ENCODE peak calls at places on chromosomes 13 and 19, in eight cellular contexts. One of them, this sample, is unnamed. For H3K4me1, the result is how much of the 10 kb centered on the place peaks cover.

GRCh38 chr13:104015646-104016396 is 949.6 kb upstream of the SLC10A2 start:
- DNase-seq in ovary: no peak
- DNase-seq in osteoblast: no peak
- DNase-seq in fibroblast of lung: peak
- DNase-seq in CD8-positive, alpha-beta memory T cell: no peak
- DNase-seq in tibial nerve: no peak
- DNase-seq in effector memory CD4-positive, alpha-beta T cell: no peak
- DNase-seq in Peyer's patch: no peak
- DNase-seq in this sample: no peak

GRCh38 chr13:68588623-68589022 is 1358.5 kb upstream of the PCDH9 start:
- DNase-seq in ovary: no peak
- DNase-seq in osteoblast: no peak
- DNase-seq in fibroblast of lung: no peak
- DNase-seq in CD8-positive, alpha-beta memory T cell: no peak
- DNase-seq in tibial nerve: no peak
- DNase-seq in effector memory CD4-positive, alpha-beta T cell: no peak
- DNase-seq in Peyer's patch: peak
- DNase-seq in this sample: no peak

GRCh38 chr13:26878465-26878864 is 117.9 kb upstream of the GPR12 start:
- DNase-seq in ovary: no peak
- DNase-seq in osteoblast: no peak
- DNase-seq in fibroblast of lung: no peak
- DNase-seq in CD8-positive, alpha-beta memory T cell: no peak
- DNase-seq in tibial nerve: no peak
- DNase-seq in effector memory CD4-positive, alpha-beta T cell: no peak
- DNase-seq in Peyer's patch: no peak
- DNase-seq in this sample: no peak

GRCh38 chr13:45156565-45157361 is 36.5 kb downstream of the GTF2F2 start:
- DNase-seq in ovary: no peak
- DNase-seq in osteoblast: peak
- DNase-seq in fibroblast of lung: no peak
- DNase-seq in CD8-positive, alpha-beta memory T cell: no peak
- DNase-seq in tibial nerve: no peak
- DNase-seq in effector memory CD4-positive, alpha-beta T cell: no peak
- DNase-seq in Peyer's patch: no peak
- DNase-seq in this sample: no peak

GRCh38 chr19:41801682-41802317 is 5.4 kb downstream of the CEACAM3 start:
- DNase-seq in ovary: no peak
- DNase-seq in osteoblast: no peak
- DNase-seq in fibroblast of lung: no peak
- DNase-seq in CD8-positive, alpha-beta memory T cell: no peak
- DNase-seq in tibial nerve: peak
- DNase-seq in effector memory CD4-positive, alpha-beta T cell: no peak
- DNase-seq in Peyer's patch: no peak
- DNase-seq in this sample: no peak

GRCh38 chr19:33428627-33429013 is 55.1 kb downstream of the CEBPG start:
- DNase-seq in ovary: no peak
- DNase-seq in osteoblast: peak
- DNase-seq in fibroblast of lung: no peak
- DNase-seq in CD8-positive, alpha-beta memory T cell: no peak
- DNase-seq in tibial nerve: no peak
- DNase-seq in effector memory CD4-positive, alpha-beta T cell: no peak
- DNase-seq in Peyer's patch: no peak
- DNase-seq in this sample: peak

GRCh38 chr13:49329831-49330545 is 82.3 kb downstream of the CDADC1 start:
- DNase-seq in ovary: peak
- DNase-seq in osteoblast: no peak
- DNase-seq in fibroblast of lung: peak
- DNase-seq in CD8-positive, alpha-beta memory T cell: no peak
- DNase-seq in tibial nerve: no peak
- DNase-seq in effector memory CD4-positive, alpha-beta T cell: no peak
- DNase-seq in Peyer's patch: no peak
- DNase-seq in this sample: no peak

GRCh38 chr19:46716672-46717033 is 261 bp downstream of the PRKD2 start:
- DNase-seq in ovary: no peak
- DNase-seq in osteoblast: peak
- DNase-seq in fibroblast of lung: no peak
- DNase-seq in CD8-positive, alpha-beta memory T cell: no peak
- DNase-seq in tibial nerve: no peak
- DNase-seq in effector memory CD4-positive, alpha-beta T cell: no peak
- DNase-seq in Peyer's patch: no peak
- DNase-seq in this sample: no peak

GRCh38 chr13:95920485-95920884 is 132.7 kb downstream of the UGGT2 start:
- DNase-seq in ovary: no peak
- DNase-seq in osteoblast: no peak
- DNase-seq in fibroblast of lung: peak
- DNase-seq in CD8-positive, alpha-beta memory T cell: no peak
- DNase-seq in tibial nerve: no peak
- DNase-seq in effector memory CD4-positive, alpha-beta T cell: no peak
- DNase-seq in Peyer's patch: no peak
- DNase-seq in this sample: no peak

GRCh38 chr19:53872762-53873161 is 5.1 kb downstream of the MYADM start:
- DNase-seq in ovary: no peak
- DNase-seq in osteoblast: peak
- DNase-seq in fibroblast of lung: no peak
- DNase-seq in CD8-positive, alpha-beta memory T cell: no peak
- DNase-seq in tibial nerve: no peak
- DNase-seq in effector memory CD4-positive, alpha-beta T cell: no peak
- DNase-seq in Peyer's patch: no peak
- DNase-seq in this sample: no peak

GRCh38 chr13:71874490-71874889 is 7.5 kb upstream of the DACH1 start:
- DNase-seq in ovary: no peak
- DNase-seq in osteoblast: no peak
- DNase-seq in fibroblast of lung: no peak
- DNase-seq in CD8-positive, alpha-beta memory T cell: no peak
- DNase-seq in tibial nerve: no peak
- DNase-seq in effector memory CD4-positive, alpha-beta T cell: no peak
- DNase-seq in Peyer's patch: no peak
- DNase-seq in this sample: no peak

GRCh38 chr13:43203781-43204180 is 180.4 kb downstream of the DNAJC15 start:
- DNase-seq in ovary: no peak
- DNase-seq in osteoblast: no peak
- DNase-seq in fibroblast of lung: no peak
- DNase-seq in CD8-positive, alpha-beta memory T cell: no peak
- DNase-seq in tibial nerve: no peak
- DNase-seq in effector memory CD4-positive, alpha-beta T cell: no peak
- DNase-seq in Peyer's patch: no peak
- DNase-seq in this sample: no peak

GRCh38 chr13:99540530-99540929 is 39.3 kb downstream of the TM9SF2 start:
- DNase-seq in ovary: no peak
- DNase-seq in osteoblast: no peak
- DNase-seq in fibroblast of lung: peak
- DNase-seq in CD8-positive, alpha-beta memory T cell: no peak
- DNase-seq in tibial nerve: no peak
- DNase-seq in effector memory CD4-positive, alpha-beta T cell: no peak
- DNase-seq in Peyer's patch: no peak
- DNase-seq in this sample: no peak

GRCh38 chr13:41709511-41709910 is 251.4 kb downstream of the VWA8 start:
- DNase-seq in ovary: no peak
- DNase-seq in osteoblast: no peak
- DNase-seq in fibroblast of lung: no peak
- DNase-seq in CD8-positive, alpha-beta memory T cell: no peak
- DNase-seq in tibial nerve: no peak
- DNase-seq in effector memory CD4-positive, alpha-beta T cell: no peak
- DNase-seq in Peyer's patch: no peak
- DNase-seq in this sample: no peak

GRCh38 chr13:45473627-45474026 is 8.9 kb downstream of the COG3 start:
- DNase-seq in ovary: no peak
- DNase-seq in osteoblast: no peak
- DNase-seq in fibroblast of lung: no peak
- DNase-seq in CD8-positive, alpha-beta memory T cell: no peak
- DNase-seq in tibial nerve: no peak
- DNase-seq in effector memory CD4-positive, alpha-beta T cell: peak
- DNase-seq in Peyer's patch: no peak
- DNase-seq in this sample: no peak

GRCh38 chr13:34376483-34376882 is 558.5 kb downstream of the RFC3 start:
- DNase-seq in ovary: no peak
- DNase-seq in osteoblast: no peak
- DNase-seq in fibroblast of lung: no peak
- DNase-seq in CD8-positive, alpha-beta memory T cell: no peak
- DNase-seq in tibial nerve: no peak
- DNase-seq in effector memory CD4-positive, alpha-beta T cell: no peak
- DNase-seq in Peyer's patch: no peak
- DNase-seq in this sample: no peak

GRCh38 chr13:95233026-95233635 is 68.1 kb downstream of the ABCC4 start:
- DNase-seq in ovary: no peak
- DNase-seq in osteoblast: no peak
- DNase-seq in fibroblast of lung: no peak
- DNase-seq in CD8-positive, alpha-beta memory T cell: no peak
- DNase-seq in tibial nerve: no peak
- DNase-seq in effector memory CD4-positive, alpha-beta T cell: no peak
- DNase-seq in Peyer's patch: no peak
- DNase-seq in this sample: no peak

GRCh38 chr19:7862413-7862951 is 11.7 kb downstream of the PRR36 start:
- DNase-seq in ovary: peak
- DNase-seq in osteoblast: peak
- DNase-seq in fibroblast of lung: peak
- DNase-seq in CD8-positive, alpha-beta memory T cell: peak
- DNase-seq in tibial nerve: no peak
- DNase-seq in effector memory CD4-positive, alpha-beta T cell: peak
- DNase-seq in Peyer's patch: peak
- DNase-seq in this sample: peak

DNA sequence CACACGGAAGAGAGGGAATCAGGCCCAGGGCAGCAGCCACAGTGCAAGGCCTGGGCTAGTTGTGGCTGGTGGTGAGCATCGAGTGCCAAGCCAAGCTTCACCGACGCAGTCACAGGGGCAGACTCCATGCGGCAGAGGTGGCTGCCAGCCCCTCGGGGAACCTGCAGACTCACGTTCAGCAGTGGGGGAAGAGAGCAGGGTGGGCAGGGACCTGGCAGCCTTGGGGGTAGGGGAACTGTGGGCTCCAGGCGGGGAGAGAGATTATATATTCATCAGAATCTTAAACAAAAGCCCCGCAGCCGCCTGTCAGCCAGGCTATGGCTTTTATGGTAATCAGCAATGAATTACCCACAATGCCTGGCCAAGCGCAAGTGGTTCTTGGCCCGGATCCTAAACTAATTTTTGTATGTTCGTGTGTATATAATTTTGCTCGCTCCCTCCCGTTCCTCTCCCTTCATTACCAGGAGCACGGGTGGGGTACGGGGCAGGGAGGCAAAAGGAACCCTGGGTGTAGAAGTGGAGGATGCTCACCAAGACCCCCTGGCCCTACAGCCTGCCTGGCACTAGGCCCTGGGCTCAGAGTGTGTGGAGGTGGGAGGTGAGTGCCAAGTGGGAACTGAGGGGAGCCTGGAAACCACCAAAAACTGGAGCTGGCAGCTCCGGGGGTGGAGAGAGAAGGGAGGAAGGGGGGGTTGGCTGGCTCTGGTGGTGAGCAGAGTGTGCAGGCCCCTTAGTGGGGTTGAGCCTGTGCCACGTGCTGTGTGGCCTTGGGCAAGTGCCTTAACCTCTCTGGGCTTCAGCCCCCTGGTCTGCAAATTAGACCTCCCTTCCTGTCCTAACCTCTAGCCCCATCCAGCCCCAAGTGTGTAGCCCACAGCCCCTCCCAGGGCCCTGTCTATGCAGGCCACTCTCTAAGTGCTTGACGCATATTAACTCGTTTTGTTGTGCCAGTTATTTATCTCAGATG is 31.9 kb downstream of the PTPRS start:
- DNase-seq in ovary: peak
- DNase-seq in osteoblast: peak
- DNase-seq in fibroblast of lung: peak
- DNase-seq in CD8-positive, alpha-beta memory T cell: no peak
- DNase-seq in tibial nerve: peak
- DNase-seq in effector memory CD4-positive, alpha-beta T cell: no peak
- DNase-seq in Peyer's patch: no peak
- DNase-seq in this sample: peak
- H3K27ac ChIP-seq in ovary: peak
- H3K27ac ChIP-seq in osteoblast: peak
- H3K27ac ChIP-seq in fibroblast of lung: peak
- H3K27ac ChIP-seq in CD8-positive, alpha-beta memory T cell: no peak
- H3K27ac ChIP-seq in tibial nerve: peak
- H3K27ac ChIP-seq in effector memory CD4-positive, alpha-beta T cell: no peak
- H3K27ac ChIP-seq in Peyer's patch: peak
- H3K27ac ChIP-seq in this sample: peak

GRCh38 chr19:32355309-32355708 is 9.9 kb downstream of the ZNF507 start:
- DNase-seq in ovary: no peak
- DNase-seq in osteoblast: no peak
- DNase-seq in fibroblast of lung: no peak
- DNase-seq in CD8-positive, alpha-beta memory T cell: no peak
- DNase-seq in tibial nerve: no peak
- DNase-seq in effector memory CD4-positive, alpha-beta T cell: no peak
- DNase-seq in Peyer's patch: no peak
- DNase-seq in this sample: no peak
- H3K4me1 ChIP-seq in ovary: under half
- H3K4me1 ChIP-seq in osteoblast: under half
- H3K4me1 ChIP-seq in fibroblast of lung: under half
- H3K4me1 ChIP-seq in CD8-positive, alpha-beta memory T cell: under half
- H3K4me1 ChIP-seq in tibial nerve: under half
- H3K4me1 ChIP-seq in effector memory CD4-positive, alpha-beta T cell: under half
- H3K4me1 ChIP-seq in Peyer's patch: under half
- H3K4me1 ChIP-seq in this sample: under half

GRCh38 chr19:18475762-18476331 is 37.9 kb upstream of the ISYNA1 start:
- DNase-seq in ovary: no peak
- DNase-seq in osteoblast: peak
- DNase-seq in fibroblast of lung: no peak
- DNase-seq in CD8-positive, alpha-beta memory T cell: no peak
- DNase-seq in tibial nerve: no peak
- DNase-seq in effector memory CD4-positive, alpha-beta T cell: no peak
- DNase-seq in Peyer's patch: no peak
- DNase-seq in this sample: no peak
- H3K27ac ChIP-seq in ovary: no peak
- H3K27ac ChIP-seq in osteoblast: no peak
- H3K27ac ChIP-seq in fibroblast of lung: no peak
- H3K27ac ChIP-seq in CD8-positive, alpha-beta memory T cell: peak
- H3K27ac ChIP-seq in tibial nerve: no peak
- H3K27ac ChIP-seq in effector memory CD4-positive, alpha-beta T cell: peak
- H3K27ac ChIP-seq in Peyer's patch: peak
- H3K27ac ChIP-seq in this sample: no peak

GRCh38 chr19:30273184-30273583 is 99.0 kb upstream of the ZNF536 start:
- DNase-seq in ovary: no peak
- DNase-seq in osteoblast: no peak
- DNase-seq in fibroblast of lung: no peak
- DNase-seq in CD8-positive, alpha-beta memory T cell: no peak
- DNase-seq in tibial nerve: no peak
- DNase-seq in effector memory CD4-positive, alpha-beta T cell: no peak
- DNase-seq in Peyer's patch: no peak
- DNase-seq in this sample: no peak

GRCh38 chr19:30278882-30279254 is 93.3 kb upstream of the ZNF536 start:
- DNase-seq in ovary: no peak
- DNase-seq in osteoblast: no peak
- DNase-seq in fibroblast of lung: no peak
- DNase-seq in CD8-positive, alpha-beta memory T cell: no peak
- DNase-seq in tibial nerve: no peak
- DNase-seq in effector memory CD4-positive, alpha-beta T cell: no peak
- DNase-seq in Peyer's patch: no peak
- DNase-seq in this sample: no peak

GRCh38 chr19:30277941-30278881 is 94.0 kb upstream of the ZNF536 start:
- DNase-seq in ovary: no peak
- DNase-seq in osteoblast: no peak
- DNase-seq in fibroblast of lung: no peak
- DNase-seq in CD8-positive, alpha-beta memory T cell: no peak
- DNase-seq in tibial nerve: no peak
- DNase-seq in effector memory CD4-positive, alpha-beta T cell: no peak
- DNase-seq in Peyer's patch: no peak
- DNase-seq in this sample: no peak

GRCh38 chr19:30274987-30275386 is 97.2 kb upstream of the ZNF536 start:
- DNase-seq in ovary: no peak
- DNase-seq in osteoblast: no peak
- DNase-seq in fibroblast of lung: no peak
- DNase-seq in CD8-positive, alpha-beta memory T cell: no peak
- DNase-seq in tibial nerve: no peak
- DNase-seq in effector memory CD4-positive, alpha-beta T cell: no peak
- DNase-seq in Peyer's patch: no peak
- DNase-seq in this sample: no peak

GRCh38 chr19:30276312-30276884 is 95.8 kb upstream of the ZNF536 start:
- DNase-seq in ovary: no peak
- DNase-seq in osteoblast: no peak
- DNase-seq in fibroblast of lung: no peak
- DNase-seq in CD8-positive, alpha-beta memory T cell: no peak
- DNase-seq in tibial nerve: no peak
- DNase-seq in effector memory CD4-positive, alpha-beta T cell: no peak
- DNase-seq in Peyer's patch: no peak
- DNase-seq in this sample: no peak
- H3K4me1 ChIP-seq in ovary: under half
- H3K4me1 ChIP-seq in osteoblast: under half
- H3K4me1 ChIP-seq in fibroblast of lung: under half
- H3K4me1 ChIP-seq in CD8-positive, alpha-beta memory T cell: under half
- H3K4me1 ChIP-seq in tibial nerve: under half
- H3K4me1 ChIP-seq in effector memory CD4-positive, alpha-beta T cell: under half
- H3K4me1 ChIP-seq in Peyer's patch: under half
- H3K4me1 ChIP-seq in this sample: under half

This sample was measured in left lung.